ENCODE peak calls at places on chromosomes 5 and 9, in six cellular contexts. J is IMR-90, Z is neuronal stem cell, P is H9, N is H1, X is mesenchymal stem cell. R is an unnamed sample.

GRCh38 chr5:180375955-180376354 is 22.8 kb upstream of the GFPT2 start:
- DNase-seq in X (no peak), Z (no peak), P (no peak), N (no peak), J (no peak), R (no peak)

GRCh38 chr5:149679876-149680809 is 50.0 kb upstream of the PPARGC1B start:
- DNase-seq in P (no peak), J (no peak), Z (no peak), X (no peak), N (no peak), R (no peak)

GRCh38 chr9:27514551-27514950 is 9.5 kb upstream of the IFNK start:
- DNase-seq in Z (no peak), J (no peak), N (no peak), P (no peak), X (no peak), R (no peak)

GRCh38 chr5:71633255-71634155 is 46.4 kb downstream of the MCCC2 start:
- DNase-seq in Z (no peak), N (no peak), P (no peak), X (no peak), J (no peak), R (no peak)

GRCh38 chr5:15983392-15983791 is 196.2 kb downstream of the MARCHF11 start:
- DNase-seq in N (no peak), Z (no peak), J (no peak), P (no peak), X (no peak), R (no peak)

GRCh38 chr5:81506900-81507588 is 113.1 kb upstream of the ACOT12 start:
- DNase-seq in P (peak; percentile 48), N (peak; percentile 9), J (peak; percentile 93), Z (peak; percentile 24), X (peak; percentile 92), R (peak; percentile 81)

GRCh38 chr9:88387733-88388202 is 476 bp upstream of the SPIN1 start:
- DNase-seq in Z (no peak), P (no peak), X (peak; percentile 75), N (no peak), J (peak; percentile 52), R (peak; percentile 81)

GRCh38 chr5:9350301-9350797 is 195.5 kb downstream of the SEMA5A start:
- DNase-seq in N (no peak), X (peak; percentile 57), Z (no peak), P (no peak), J (peak; percentile 25), R (no peak)

GRCh38 chr5:146291421-146292074 is 47.1 kb upstream of the POU4F3 start:
- DNase-seq in Z (peak; percentile 62), N (no peak), J (peak; percentile 33), X (peak; percentile 58), P (no peak), R (peak; percentile 60)

GRCh38 chr5:43044181-43044914 is 4.2 kb upstream of the ANXA2R start:
- DNase-seq in X (peak; percentile 77), J (peak; percentile 68), Z (no peak), P (peak; percentile 77), N (no peak), R (peak; percentile 86)

GRCh38 chr9:127085186-127085585 is 37.2 kb downstream of the ANGPTL2 start:
- DNase-seq in J (no peak), X (no peak), P (no peak), Z (no peak), N (no peak), R (no peak)

GRCh38 chr9:129225815-129226214 is 47.8 kb upstream of the IER5L start:
- DNase-seq in P (peak; percentile 87), Z (peak; percentile 44), J (peak; percentile 73), X (peak; percentile 94), N (no peak), R (peak; percentile 94)

GRCh38 chr5:62600560-62601252 is 22.1 kb downstream of the LRRC70 start:
- DNase-seq in N (no peak), P (no peak), J (no peak), Z (no peak), X (no peak), R (no peak)

GRCh38 chr5:132087176-132087575 is 13.6 kb downstream of the CSF2 start:
- DNase-seq in Z (no peak), J (no peak), N (no peak), X (no peak), P (no peak), R (no peak)

GRCh38 chr9:120922404-120923173 is 4.0 kb downstream of the TRAF1 start:
- DNase-seq in N (no peak), Z (no peak), X (no peak), J (no peak), P (no peak), R (no peak)

GRCh38 chr5:170791325-170791954 is 7.9 kb downstream of the GABRP start:
- DNase-seq in X (peak; percentile 58), N (no peak), P (peak; percentile 83), Z (peak; percentile 48), J (peak; percentile 56), R (peak; percentile 84)

DNA sequence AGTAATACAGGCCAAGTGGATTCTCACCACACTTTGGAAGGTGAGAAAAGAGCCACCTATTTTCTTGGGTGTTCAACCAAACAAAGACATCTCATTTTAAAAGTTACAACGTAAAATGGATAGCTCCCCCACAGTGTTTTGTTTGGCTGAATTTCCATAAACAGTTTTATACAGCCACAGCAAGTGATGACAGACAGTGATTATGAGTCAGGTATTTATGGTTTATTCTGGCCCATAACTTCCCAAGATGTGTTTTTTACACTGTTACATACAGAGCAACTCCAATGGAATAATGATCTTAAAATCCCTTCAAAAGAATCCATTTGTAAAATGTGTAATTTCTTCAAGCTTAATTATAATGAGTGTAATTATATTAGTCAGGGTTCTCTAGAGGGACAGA is 421.3 kb downstream of the TLE1 start:
- DNase-seq in Z (no peak), J (peak; percentile 89), N (no peak), X (peak; percentile 15), P (no peak), R (no peak)
- H2BK15ac ChIP-seq in Z (no peak overlapping the region), J (no peak overlapping the region), N (no peak overlapping the region), X (no peak overlapping the region), P (no peak overlapping the region), R (no peak overlapping the region)

DNA sequence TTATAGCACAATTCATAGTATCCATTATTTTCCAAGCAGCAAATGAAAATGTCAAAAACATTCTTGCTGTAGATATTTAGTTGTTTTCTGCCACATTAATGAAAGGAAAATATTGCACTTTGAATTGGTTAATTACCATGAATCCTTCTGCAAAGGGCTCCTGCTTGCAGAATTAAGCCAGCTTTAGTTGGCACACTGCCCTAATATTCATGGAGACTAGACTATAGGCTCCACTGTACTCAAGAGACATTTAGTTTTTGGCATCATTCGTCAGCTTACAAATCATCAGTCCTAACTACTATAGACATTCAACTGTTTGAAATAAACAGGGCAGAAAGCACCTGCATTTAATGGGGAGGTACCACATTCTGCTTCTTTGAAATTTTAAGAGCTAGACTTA is 88.8 kb downstream of the RFX3 start:
- DNase-seq in J (no peak), N (no peak), Z (no peak), X (no peak), P (no peak), R (no peak)
- H2BK15ac ChIP-seq in J (no peak overlapping the region), N (no peak overlapping the region), Z (no peak overlapping the region), X (no peak overlapping the region), P (no peak overlapping the region), R (no peak overlapping the region)

DNA sequence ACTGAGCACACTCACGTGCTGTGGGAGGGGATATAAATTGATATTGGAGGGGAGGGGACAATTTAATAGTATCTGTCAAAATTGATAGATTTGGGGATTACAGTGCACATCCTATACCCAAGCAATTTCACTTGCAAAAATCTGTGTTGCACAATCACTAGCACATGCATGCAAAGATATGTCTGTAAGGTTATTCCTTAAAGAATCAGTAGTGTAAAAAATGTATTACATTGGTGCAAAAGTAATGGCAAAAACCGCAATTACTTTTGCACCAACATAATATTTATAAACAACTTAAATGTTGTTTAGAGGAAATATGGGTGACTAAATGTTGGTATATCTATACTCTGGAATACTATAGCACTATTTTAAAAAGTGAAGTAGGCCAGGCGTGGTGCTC is 108.7 kb downstream of the LHX2 start:
- DNase-seq in N (no peak), X (no peak), Z (no peak), P (no peak), J (no peak), R (no peak)
- H2BK15ac ChIP-seq in N (no peak overlapping the region), X (no peak overlapping the region), Z (no peak overlapping the region), P (no peak overlapping the region), J (no peak overlapping the region), R (no peak overlapping the region)

GRCh38 chr5:58828145-58828544 is 245.3 kb downstream of the RAB3C start:
- DNase-seq in J (no peak), N (no peak), P (no peak), Z (no peak), X (no peak), R (no peak)

GRCh38 chr5:58825899-58826298 is 243.0 kb downstream of the RAB3C start:
- DNase-seq in N (no peak), P (no peak), X (no peak), Z (no peak), J (no peak), R (no peak)
- H2BK15ac ChIP-seq in N (no peak overlapping the region), P (no peak overlapping the region), X (no peak overlapping the region), Z (no peak overlapping the region), J (no peak overlapping the region), R (no peak overlapping the region)

DNA sequence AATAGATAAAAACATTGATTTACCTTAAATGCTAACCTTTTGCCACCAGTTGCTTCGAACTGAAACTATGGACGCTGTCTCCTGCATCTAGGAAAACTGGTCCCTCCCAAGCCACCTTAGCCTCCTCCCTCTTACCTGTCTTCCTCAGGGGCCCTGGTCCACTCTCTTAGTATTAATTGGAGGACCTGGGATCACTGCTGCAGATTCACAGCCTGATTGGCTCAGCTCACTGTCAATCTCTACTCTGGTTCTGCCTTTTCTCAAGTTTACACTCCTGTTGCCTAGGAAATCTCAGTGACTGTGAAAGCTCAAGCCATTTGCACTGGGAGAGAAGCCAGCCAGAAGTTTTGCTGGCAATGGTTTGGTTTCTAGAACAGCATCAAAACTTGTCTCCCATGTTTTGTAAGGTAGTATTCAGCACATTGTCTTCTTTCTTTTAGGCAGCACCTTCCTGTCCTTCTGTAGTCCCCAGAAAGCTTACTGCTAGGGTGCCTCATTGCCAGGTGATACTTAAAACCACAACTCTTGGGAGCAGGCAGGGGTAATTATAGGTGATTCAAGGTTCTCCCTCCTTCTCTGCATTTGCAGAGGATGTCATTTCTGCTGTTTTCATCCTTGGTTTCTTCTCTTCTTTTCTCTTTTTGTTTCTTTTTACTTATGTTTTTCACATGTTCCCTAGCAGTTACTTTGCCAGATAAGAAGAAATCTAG is at the start of gene CAPSL:
- DNase-seq in N (peak; percentile 79), P (peak; percentile 95), J (peak; percentile 70), Z (peak; percentile 74), X (peak; percentile 87), R (peak; percentile 98)
- H2BK15ac ChIP-seq in N (no peak within 1 kb of the TSS), P (no peak within 1 kb of the TSS), J (no peak within 1 kb of the TSS), Z (no peak within 1 kb of the TSS), X (no peak within 1 kb of the TSS), R (no peak within 1 kb of the TSS)

GRCh38 chr5:178670486-178670885 is 43.6 kb upstream of the CLK4 start:
- DNase-seq in N (no peak), P (no peak), Z (no peak), J (no peak), X (no peak), R (no peak)

GRCh38 chr5:178664141-178664540 is 37.3 kb upstream of the CLK4 start:
- DNase-seq in X (no peak), Z (no peak), J (no peak), P (no peak), N (no peak), R (no peak)

GRCh38 chr5:178668579-178668978 is 41.7 kb upstream of the CLK4 start:
- DNase-seq in P (no peak), J (no peak), Z (no peak), X (no peak), N (no peak), R (no peak)

GRCh38 chr5:178667685-178668084 is 40.8 kb upstream of the CLK4 start:
- DNase-seq in P (peak; percentile 47), Z (no peak), X (no peak), N (no peak), J (no peak), R (no peak)

GRCh38 chr5:178667109-178667508 is 40.3 kb upstream of the CLK4 start:
- DNase-seq in P (no peak), N (no peak), Z (no peak), X (no peak), J (no peak), R (peak; percentile 21)
- H2BK15ac ChIP-seq in P (no peak overlapping the region), N (no peak overlapping the region), Z (no peak overlapping the region), X (no peak overlapping the region), J (no peak overlapping the region), R (no peak overlapping the region)

R was measured in mesendoderm.